ENCODE peak calls at places on chromosome 6, in nine cellular contexts. O is NCI-H146; E is stimulated activated CD4-positive, alpha-beta T cell treated with anti-CD3 and anti-CD28 coated beads, Interleukin-12 subunit alpha, Interleukin-12 subunit beta, amount 100 ng/mL, for 48 hours; R is uterus; T is lower lobe of right lung; M is DMS79; V is smooth muscle cell of the brain vasculature; C is right lobe of liver; Z is OCI-LY7. U is an unnamed sample.
A peak's percentile ranks its signal among the peaks of the same experiment; 100 is the strongest.

GRCh38 chr6:11229267-11230043 is 3.0 kb downstream of the NEDD9 start:
- DNase-seq in O (no peak), E (no peak), R (no peak), T (no peak), M (no peak), V (no peak), C (no peak), Z (no peak), U (peak; percentile 31)

GRCh38 chr6:3850451-3851203 is 1.5 kb downstream of the FAM50B start:
- DNase-seq in O (no peak), E (no peak), R (no peak), T (no peak), M (no peak), V (no peak), C (no peak), Z (no peak), U (no peak)

GRCh38 chr6:25717856-25718740 is 36.4 kb upstream of the SLC17A4 start:
- DNase-seq in O (peak; percentile 56), E (no peak), R (no peak), T (no peak), M (no peak), V (peak; percentile 7), C (no peak), Z (peak; percentile 59), U (peak; percentile 62)

GRCh38 chr6:75602164-75602896 is 650 bp downstream of the SENP6 start:
- DNase-seq in O (peak; percentile 70), E (peak; percentile 47), R (peak; percentile 39), T (peak; percentile 73), M (peak; percentile 20), V (no peak), C (peak; percentile 48), Z (peak; percentile 64), U (peak; percentile 77)

GRCh38 chr6:95084867-95085266 is 492.5 kb upstream of the MANEA start:
- DNase-seq in O (no peak), E (no peak), R (no peak), T (no peak), M (no peak), V (no peak), C (no peak), Z (no peak), U (no peak)

GRCh38 chr6:154558984-154559383 is 48.5 kb upstream of the CNKSR3 start:
- DNase-seq in O (no peak), E (no peak), R (no peak), T (no peak), M (no peak), V (no peak), C (no peak), Z (no peak), U (no peak)

GRCh38 chr6:11056871-11057270 is 12.8 kb upstream of the ELOVL2 start:
- DNase-seq in O (no peak), E (no peak), R (no peak), T (no peak), M (no peak), V (no peak), C (no peak), Z (no peak), U (no peak)

GRCh38 chr6:75098709-75099108 is 107.1 kb downstream of the COL12A1 start:
- DNase-seq in O (no peak), E (no peak), R (peak; percentile 88), T (no peak), M (no peak), V (peak; percentile 93), C (peak; percentile 35), Z (no peak), U (peak; percentile 97)

GRCh38 chr6:163731215-163732013 is 316.9 kb downstream of the QKI start:
- DNase-seq in O (no peak), E (no peak), R (no peak), T (no peak), M (no peak), V (no peak), C (no peak), Z (no peak), U (no peak)

GRCh38 chr6:33375143-33375649 is 16.4 kb upstream of the KIFC1 start:
- DNase-seq in O (no peak), E (no peak), R (peak; percentile 87), T (peak; percentile 73), M (no peak), V (peak; percentile 39), C (peak; percentile 52), Z (no peak), U (peak; percentile 92)

GRCh38 chr6:31203345-31203979 is 33.0 kb upstream of the POU5F1 start:
- DNase-seq in O (peak; percentile 96), E (peak; percentile 42), R (peak; percentile 30), T (no peak), M (no peak), V (no peak), C (no peak), Z (peak; percentile 74), U (peak; percentile 94)

GRCh38 chr6:142947702-142948480 is 2.9 kb upstream of the HIVEP2 start:
- DNase-seq in O (no peak), E (peak; percentile 28), R (no peak), T (no peak), M (no peak), V (no peak), C (no peak), Z (peak; percentile 61), U (no peak)

GRCh38 chr6:69729870-69730449 is 66.8 kb downstream of the LMBRD1 start:
- DNase-seq in O (no peak), E (no peak), R (no peak), T (no peak), M (no peak), V (no peak), C (no peak), Z (peak; percentile 2), U (peak; percentile 23)

GRCh38 chr6:27814665-27815424 is 97.4 kb downstream of the OR2B2 start:
- DNase-seq in O (peak; percentile 97), E (no peak), R (peak; percentile 85), T (no peak), M (no peak), V (no peak), C (no peak), Z (peak; percentile 96), U (peak; percentile 85)

GRCh38 chr6:1894954-1895353 is 285.2 kb downstream of the FOXC1 start:
- DNase-seq in O (no peak), E (no peak), R (no peak), T (no peak), M (no peak), V (no peak), C (no peak), Z (no peak), U (no peak)

GRCh38 chr6:118504611-118505010 is 43.5 kb upstream of the PLN start:
- DNase-seq in O (no peak), E (no peak), R (no peak), T (no peak), M (no peak), V (no peak), C (no peak), Z (no peak), U (no peak)

GRCh38 chr6:163507965-163508364 is 93.4 kb downstream of the QKI start:
- DNase-seq in O (no peak), E (no peak), R (no peak), T (no peak), M (no peak), V (no peak), C (no peak), Z (no peak), U (no peak)

GRCh38 chr6:39048481-39049399 is at the start of gene GLP1R:
- DNase-seq in O (peak; percentile 20), E (no peak), R (no peak), T (no peak), M (no peak), V (no peak), C (no peak), Z (no peak), U (no peak)

GRCh38 chr6:37190159-37190535 is 20.2 kb downstream of the PIM1 start:
- DNase-seq in O (no peak), E (no peak), R (no peak), T (no peak), M (no peak), V (no peak), C (no peak), Z (no peak), U (peak; percentile 47)

GRCh38 chr6:110528051-110528929 is 51.9 kb upstream of the SLC22A16 start:
- DNase-seq in O (peak; percentile 47), E (peak; percentile 32), R (peak; percentile 54), T (no peak), M (peak; percentile 10), V (no peak), C (no peak), Z (peak; percentile 69), U (peak; percentile 90)

GRCh38 chr6:31272856-31273626 is 1.1 kb upstream of the HLA-C start:
- DNase-seq in O (no peak), E (no peak), R (no peak), T (no peak), M (no peak), V (no peak), C (no peak), Z (peak; percentile 42), U (peak; percentile 9)

GRCh38 chr6:88263591-88263990 is 97.4 kb upstream of the CNR1 start:
- DNase-seq in O (no peak), E (no peak), R (no peak), T (no peak), M (no peak), V (no peak), C (no peak), Z (no peak), U (no peak)

GRCh38 chr6:2505624-2506023 is 245.1 kb downstream of the MYLK4 start:
- DNase-seq in O (no peak), E (no peak), R (no peak), T (no peak), M (no peak), V (no peak), C (no peak), Z (peak; percentile 9), U (no peak)

GRCh38 chr6:155117266-155117665 is 122.2 kb downstream of the TIAM2 start:
- DNase-seq in O (no peak), E (no peak), R (no peak), T (no peak), M (no peak), V (no peak), C (no peak), Z (no peak), U (peak; percentile 81)

GRCh38 chr6:77463881-77464867 is 883 bp upstream of the HTR1B start:
- DNase-seq in O (peak; percentile 52), E (no peak), R (no peak), T (peak; percentile 41), M (no peak), V (no peak), C (no peak), Z (no peak), U (no peak)

GRCh38 chr6:21164768-21165326 is 428.7 kb upstream of the SOX4 start:
- DNase-seq in O (no peak), E (no peak), R (no peak), T (no peak), M (no peak), V (no peak), C (no peak), Z (no peak), U (no peak)

GRCh38 chr6:13929196-13929595 is 4.4 kb downstream of the RNF182 start:
- DNase-seq in O (no peak), E (no peak), R (no peak), T (no peak), M (no peak), V (no peak), C (no peak), Z (no peak), U (no peak)

GRCh38 chr6:108914235-108915022 is 66.2 kb downstream of the ARMC2 start:
- DNase-seq in O (peak; percentile 35), E (peak; percentile 35), R (no peak), T (no peak), M (no peak), V (no peak), C (no peak), Z (peak; percentile 64), U (peak; percentile 24)

GRCh38 chr6:43271944-43272343 is 26.1 kb upstream of the SLC22A7 start:
- DNase-seq in O (no peak), E (no peak), R (no peak), T (no peak), M (no peak), V (no peak), C (no peak), Z (no peak), U (no peak)

GRCh38 chr6:137856138-137856898 is 10.7 kb upstream of the TNFAIP3 start:
- DNase-seq in O (no peak), E (no peak), R (no peak), T (no peak), M (peak; percentile 43), V (no peak), C (no peak), Z (no peak), U (no peak)

U was measured in GM23248.